ENCODE peak calls at places on chromosomes 13 and 19, in five cellular contexts. T is K562, C is GM12878, B is HepG2, S is H1. J is an unnamed sample.

GRCh38 chr19:10339380-10339960 is at the start of gene ICAM3:
- DNase-seq in C (peak; percentile 43), S (no peak), T (no peak), B (no peak), J (no peak)

GRCh38 chr19:4983346-4984105 is 14.6 kb downstream of the KDM4B start:
- DNase-seq in T (no peak), B (no peak), C (no peak), S (no peak), J (no peak)

GRCh38 chr13:77016888-77017623 is 9.9 kb downstream of the FBXL3 start:
- DNase-seq in T (peak; percentile 8), S (no peak), C (no peak), B (no peak), J (no peak)

GRCh38 chr19:3440082-3440481 is 40.2 kb downstream of the SMIM24 start:
- DNase-seq in T (peak; percentile 62), B (peak; percentile 50), S (no peak), C (no peak), J (no peak)

GRCh38 chr19:30423481-30423880 is 51.3 kb downstream of the ZNF536 start:
- DNase-seq in B (no peak), T (no peak), C (no peak), S (no peak), J (no peak)

GRCh38 chr19:41993612-41994483 is at the start of gene ATP1A3:
- DNase-seq in C (no peak), T (peak; percentile 98), S (no peak), B (no peak), J (peak; percentile 31)

GRCh38 chr19:54959840-54960239 is 6.3 kb upstream of the NLRP2 start:
- DNase-seq in T (no peak), S (no peak), B (no peak), C (no peak), J (no peak)

GRCh38 chr19:40444181-40445005 is at the start of gene SERTAD3:
- DNase-seq in S (peak; percentile 85), C (peak; percentile 76), T (peak; percentile 95), B (peak; percentile 87), J (peak; percentile 85)

GRCh38 chr13:95641291-95641811 is 3.2 kb downstream of the DZIP1 start:
- DNase-seq in B (no peak), T (no peak), C (no peak), S (no peak), J (no peak)

GRCh38 chr19:18898081-18898532 is 2.1 kb upstream of the CERS1 start:
- DNase-seq in C (no peak), S (no peak), B (no peak), T (peak; percentile 72), J (no peak)

GRCh38 chr13:24865158-24865557 is 101.2 kb downstream of the RNF17 start:
- DNase-seq in C (no peak), B (no peak), S (no peak), T (no peak), J (no peak)

GRCh38 chr13:50543767-50544166 is 299.7 kb downstream of the DLEU7 start:
- DNase-seq in B (no peak), C (no peak), T (no peak), S (no peak), J (no peak)

GRCh38 chr19:46392252-46392801 is 21.0 kb downstream of the CCDC8 start:
- DNase-seq in S (no peak), T (no peak), B (no peak), C (no peak), J (no peak)

GRCh38 chr13:113117335-113117872 is 5.2 kb upstream of the F10 start:
- DNase-seq in T (no peak), B (no peak), C (no peak), S (no peak), J (no peak)

GRCh38 chr19:38690832-38691231 is 43.4 kb downstream of the ACTN4 start:
- DNase-seq in T (no peak), C (no peak), B (no peak), S (no peak), J (no peak)

GRCh38 chr13:23500858-23501257 is 67.4 kb upstream of the SACS start:
- DNase-seq in C (no peak), T (no peak), S (no peak), B (no peak), J (no peak)

GRCh38 chr13:19089315-19089714 is 92.3 kb downstream of the TUBA3C start:
- DNase-seq in T (peak; percentile 18), B (peak; percentile 9), C (no peak), S (no peak), J (no peak)

GRCh38 chr19:46251415-46251814 is 21.9 kb downstream of the IGFL1 start:
- DNase-seq in C (no peak), S (no peak), T (no peak), B (no peak), J (no peak)

GRCh38 chr19:45152504-45153338 is 8.1 kb downstream of the NKPD1 start:
- DNase-seq in B (no peak), S (no peak), C (no peak), T (no peak), J (no peak)

GRCh38 chr19:3358919-3359849 is 7.2 kb upstream of the NFIC start:
- DNase-seq in T (peak; percentile 96), S (no peak), B (no peak), C (no peak), J (no peak)

GRCh38 chr13:47374741-47375140 is 477.9 kb upstream of the HTR2A start:
- DNase-seq in T (no peak), S (no peak), B (no peak), C (no peak), J (no peak)

GRCh38 chr19:35628565-35629331 is at the start of gene RBM42:
- DNase-seq in C (peak; percentile 98), B (peak; percentile 99), T (peak; percentile 97), S (peak; percentile 97), J (peak; percentile 99)

GRCh38 chr13:91058066-91058465 is 289.4 kb upstream of the MIR17HG start:
- DNase-seq in T (no peak), B (no peak), C (no peak), S (no peak), J (no peak)

GRCh38 chr13:83221813-83222241 is 660.4 kb downstream of the SLITRK1 start:
- DNase-seq in T (no peak), S (no peak), C (no peak), B (no peak), J (no peak)

GRCh38 chr13:24784319-24784718 is 20.4 kb downstream of the RNF17 start:
- DNase-seq in C (no peak), T (no peak), S (no peak), B (no peak), J (no peak)

GRCh38 chr13:31236211-31236786 is 36.5 kb downstream of the B3GLCT start:
- DNase-seq in C (no peak), B (peak; percentile 31), T (no peak), S (no peak), J (peak; percentile 15)

GRCh38 chr13:105410602-105411001 is 1124.9 kb downstream of the EFNB2 start:
- DNase-seq in C (no peak), T (peak; percentile 8), B (peak; percentile 7), S (peak; percentile 10), J (peak; percentile 23)

GRCh38 chr13:28137556-28137955 is 789 bp upstream of the PAN3 start:
- DNase-seq in S (no peak), C (no peak), T (no peak), B (no peak), J (no peak)

GRCh38 chr13:39779337-39780270 is 124.1 kb downstream of the COG6 start:
- DNase-seq in T (no peak), C (no peak), B (no peak), S (no peak), J (no peak)
- TF ChIP-seq ZNF274 in T (no peak), C (no peak), B (no peak), S (no peak), J (no peak)

GRCh38 chr19:7515091-7515470 is 822 bp upstream of the ZNF358 start:
- DNase-seq in S (no peak), B (no peak), T (no peak), C (no peak), J (no peak)
- TF ChIP-seq CEBPB in S (no peak), B (no peak), T (no peak), C (no peak), J (no peak)

DNA sequence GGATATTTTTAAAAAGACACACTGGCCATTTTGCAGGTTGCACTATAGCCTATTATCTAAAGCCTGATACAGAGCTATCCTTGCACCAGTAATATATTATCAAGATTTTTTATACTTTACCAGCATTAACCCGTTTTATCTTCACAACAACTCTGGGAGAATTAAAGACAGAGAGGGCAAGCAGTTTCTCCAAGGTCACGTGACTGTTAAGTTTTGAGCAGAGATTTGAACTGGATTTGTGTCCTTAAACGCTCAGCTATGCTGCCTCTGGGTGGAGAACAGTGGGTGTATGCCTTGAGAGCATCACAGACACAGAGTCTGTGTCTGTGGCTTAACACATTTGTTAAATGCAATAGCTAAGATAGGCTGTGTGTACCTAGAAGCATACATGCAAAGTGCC is 147.2 kb downstream of the MYO16 start:
- DNase-seq in T (no peak), B (no peak), S (no peak), C (no peak), J (no peak)
- TF ChIP-seq ATF3 in T (no peak), B (no peak), S (no peak), C (no peak), J (no peak)

GRCh38 chr13:111945086-111945485 is 121.9 kb upstream of the SOX1 start:
- DNase-seq in B (no peak), C (no peak), T (no peak), S (no peak), J (no peak)
- TF ChIP-seq ZNF274 in B (no peak), C (no peak), T (no peak), S (no peak), J (no peak)

GRCh38 chr19:33780746-33781145 is 15.9 kb upstream of the KCTD15 start:
- DNase-seq in T (no peak), C (no peak), S (no peak), B (no peak), J (no peak)
- TF ChIP-seq CEBPB in T (no peak), C (no peak), S (no peak), B (no peak), J (no peak)

J was measured in HCT116.